ENCODE peak calls at places on chromosome 2, in nine cellular contexts. Z is CD8-positive, alpha-beta T cell; L is fibroblast of pulmonary artery; G is dorsolateral prefrontal cortex; F is endodermal cell; W is Peyer's patch; D is neural crest cell; H is brain microvascular endothelial cell; A is GM12864. Y is an unnamed sample.

GRCh38 chr2:48482774-48483173 is 47.2 kb upstream of the STON1 start:
- DNase-seq in Z (no peak), L (peak; percentile 60), G (peak; percentile 45), F (no peak), W (no peak), D (no peak), H (peak; percentile 14), A (no peak), Y (no peak)

GRCh38 chr2:109128466-109129355 is at the start of gene SH3RF3:
- DNase-seq in Z (no peak), L (peak; percentile 69), G (no peak), F (peak; percentile 82), W (no peak), D (peak; percentile 34), H (peak; percentile 36), A (no peak), Y (peak; percentile 32)

GRCh38 chr2:128513416-128514283 is 195.0 kb upstream of the HS6ST1 start:
- DNase-seq in Z (no peak), L (no peak), G (peak; percentile 23), F (no peak), W (peak; percentile 51), D (no peak), H (no peak), A (peak; percentile 10), Y (no peak)

GRCh38 chr2:106205488-106205887 is 11.4 kb upstream of the UXS1 start:
- DNase-seq in Z (no peak), L (no peak), G (no peak), F (no peak), W (no peak), D (no peak), H (no peak), A (no peak), Y (no peak)

GRCh38 chr2:103005386-103005785 is 243.6 kb downstream of the TMEM182 start:
- DNase-seq in Z (no peak), L (no peak), G (no peak), F (no peak), W (no peak), D (no peak), H (no peak), A (no peak), Y (no peak)

GRCh38 chr2:204357175-204357695 is 188.0 kb upstream of the PARD3B start:
- DNase-seq in Z (no peak), L (no peak), G (no peak), F (no peak), W (no peak), D (no peak), H (no peak), A (no peak), Y (no peak)

GRCh38 chr2:12262681-12263436 is 453.9 kb upstream of the TRIB2 start:
- DNase-seq in Z (no peak), L (peak; percentile 76), G (peak; percentile 28), F (no peak), W (no peak), D (no peak), H (no peak), A (no peak), Y (no peak)

GRCh38 chr2:181174880-181175590 is 194.6 kb downstream of the UBE2E3 start:
- DNase-seq in Z (no peak), L (peak; percentile 26), G (no peak), F (no peak), W (no peak), D (no peak), H (peak; percentile 22), A (no peak), Y (no peak)

GRCh38 chr2:232502901-232503791 is 15.5 kb upstream of the ECEL1 start:
- DNase-seq in Z (peak; percentile 78), L (peak; percentile 38), G (peak; percentile 35), F (peak; percentile 80), W (no peak), D (peak; percentile 55), H (peak; percentile 14), A (no peak), Y (no peak)

GRCh38 chr2:99571609-99572344 is 82.0 kb upstream of the REV1 start:
- DNase-seq in Z (no peak), L (no peak), G (no peak), F (no peak), W (no peak), D (no peak), H (no peak), A (no peak), Y (no peak)

GRCh38 chr2:96265349-96265839 is 403 bp downstream of the TMEM127 start:
- DNase-seq in Z (peak; percentile 54), L (no peak), G (peak; percentile 64), F (peak; percentile 85), W (peak; percentile 44), D (peak; percentile 42), H (no peak), A (no peak), Y (peak; percentile 41)

GRCh38 chr2:207135340-207135739 is 30.4 kb downstream of the KLF7 start:
- DNase-seq in Z (no peak), L (peak; percentile 66), G (no peak), F (no peak), W (no peak), D (no peak), H (no peak), A (no peak), Y (no peak)
- TF ChIP-seq CTCF in Z (no peak), L (no peak), G (no peak), F (no peak), W (no peak), D (no peak), H (no peak), A (no peak), Y (no peak)

DNA sequence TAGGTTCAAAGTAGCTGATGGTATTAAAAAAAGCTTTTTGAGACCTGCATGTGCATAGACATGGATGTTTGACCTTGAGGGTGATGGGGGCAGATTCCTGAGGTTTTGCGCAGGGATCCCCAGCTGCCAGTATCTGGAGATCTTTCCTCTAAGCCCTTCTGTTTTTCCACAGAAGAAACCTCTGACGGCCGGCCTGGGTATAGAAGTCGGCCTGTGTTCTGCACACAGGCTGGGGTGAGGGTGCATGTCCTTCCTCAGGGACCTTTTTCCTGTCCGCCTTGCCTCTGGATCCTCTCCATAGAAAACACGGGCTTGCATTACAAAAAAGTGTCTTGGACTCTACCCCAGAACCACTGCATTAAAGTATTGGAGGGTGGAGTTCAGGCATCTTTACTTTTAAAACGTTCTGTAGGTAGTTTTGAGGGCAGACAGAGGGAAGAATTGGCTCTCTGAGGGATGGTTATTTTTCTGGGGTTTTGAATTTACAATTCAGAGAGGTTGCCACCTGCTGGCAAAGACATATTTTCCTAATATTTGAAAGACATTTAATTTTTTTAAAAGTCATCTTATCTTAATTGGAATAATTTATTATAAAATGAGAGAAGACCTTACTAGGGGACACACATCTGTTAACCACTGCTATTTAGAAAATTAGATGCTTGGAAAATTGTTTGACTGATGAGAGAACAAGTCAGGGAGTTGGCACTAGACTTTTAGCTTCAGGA is 350.6 kb downstream of the DCDC2C start:
- DNase-seq in Z (no peak), L (peak; percentile 4), G (no peak), F (no peak), W (no peak), D (no peak), H (no peak), A (no peak), Y (no peak)
- TF ChIP-seq CTCF in Z (no peak), L (peak; percentile 5), G (no peak), F (peak; percentile 20), W (no peak), D (peak; percentile 46), H (no peak), A (no peak), Y (no peak)

DNA sequence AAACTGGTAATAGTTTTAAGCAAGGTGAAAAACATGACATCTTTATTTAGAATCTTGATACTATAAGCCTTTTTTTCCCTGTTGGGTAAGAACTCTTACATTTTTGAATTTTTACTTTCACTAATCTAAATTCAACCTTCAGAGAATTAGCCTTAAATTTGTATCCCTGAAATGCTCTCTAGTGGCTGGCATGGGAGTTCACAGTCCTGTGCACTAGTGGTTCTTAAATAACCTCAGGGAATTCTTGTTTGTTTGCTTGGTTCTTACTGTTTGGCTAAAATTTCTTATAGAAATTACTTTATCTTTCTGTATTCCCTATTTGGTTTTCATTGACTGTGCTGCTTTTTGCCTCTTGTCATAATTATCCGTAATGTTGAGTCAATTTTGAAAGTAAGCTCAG is 391.2 kb upstream of the FIGN start:
- DNase-seq in Z (no peak), L (peak; percentile 11), G (no peak), F (no peak), W (no peak), D (no peak), H (no peak), A (no peak), Y (no peak)
- TF ChIP-seq CTCF in Z (no peak), L (peak; percentile 8), G (no peak), F (peak; percentile 54), W (no peak), D (peak; percentile 52), H (peak; percentile 46), A (no peak), Y (no peak)

GRCh38 chr2:224887159-224887558 is 155.1 kb downstream of the DOCK10 start:
- DNase-seq in Z (no peak), L (peak; percentile 54), G (no peak), F (no peak), W (no peak), D (no peak), H (no peak), A (no peak), Y (no peak)
- TF ChIP-seq CTCF in Z (peak; percentile 16), L (peak; percentile 1), G (no peak), F (peak; percentile 29), W (no peak), D (no peak), H (peak; percentile 54), A (peak; percentile 34), Y (peak; percentile 36)

GRCh38 chr2:119156105-119156890 is 2.3 kb downstream of the C1QL2 start:
- DNase-seq in Z (no peak), L (no peak), G (no peak), F (peak; percentile 84), W (no peak), D (no peak), H (no peak), A (no peak), Y (no peak)

GRCh38 chr2:119156891-119157773 is 1.4 kb downstream of the C1QL2 start:
- DNase-seq in Z (no peak), L (no peak), G (no peak), F (peak; percentile 79), W (no peak), D (no peak), H (no peak), A (no peak), Y (no peak)

GRCh38 chr2:119157850-119158511 is 570 bp downstream of the C1QL2 start:
- DNase-seq in Z (no peak), L (no peak), G (no peak), F (peak; percentile 64), W (no peak), D (no peak), H (no peak), A (no peak), Y (no peak)

GRCh38 chr2:119160361-119160965 is 1.9 kb upstream of the C1QL2 start:
- DNase-seq in Z (no peak), L (peak; percentile 39), G (no peak), F (no peak), W (no peak), D (no peak), H (no peak), A (no peak), Y (no peak)

GRCh38 chr2:119158563-119159347 is at the start of gene C1QL2:
- DNase-seq in Z (no peak), L (no peak), G (peak; percentile 47), F (peak; percentile 86), W (no peak), D (peak; percentile 18), H (no peak), A (no peak), Y (no peak)
- TF ChIP-seq CTCF in Z (no peak), L (no peak), G (no peak), F (peak; percentile 70), W (no peak), D (peak; percentile 40), H (no peak), A (no peak), Y (no peak)